ENCODE peak calls at places on chromosomes 4 and X, in five cellular contexts. W is Panc1, Q is MM.1S, C is foreskin keratinocyte, T is cardiac fibroblast. E is an unnamed sample.

GRCh38 chrX:137031517-137032377 is 2.0 kb downstream of the GPR101 start:
- DNase-seq in W (no peak), Q (peak), C (no peak), T (peak), E (peak)

GRCh38 chr4:155780773-155781172 is 22.0 kb downstream of the GUCY1B1 start:
- DNase-seq in W (no peak), Q (no peak), C (no peak), T (peak), E (no peak)

GRCh38 chr4:161799687-161800086 is 364.1 kb downstream of the FSTL5 start:
- DNase-seq in W (no peak), Q (no peak), C (no peak), T (no peak), E (no peak)

GRCh38 chr4:105613326-105613725 is 60.9 kb downstream of the ARHGEF38 start:
- DNase-seq in W (no peak), Q (no peak), C (no peak), T (peak), E (no peak)

GRCh38 chr4:152045781-152046571 is 285.2 kb upstream of the GATB start:
- DNase-seq in W (no peak), Q (no peak), C (peak), T (no peak), E (peak)

GRCh38 chrX:129058405-129058804 is 464.9 kb downstream of the SMARCA1 start:
- DNase-seq in W (no peak), Q (no peak), C (no peak), T (no peak), E (no peak)

GRCh38 chr4:8726344-8726851 is 133.8 kb downstream of the CPZ start:
- DNase-seq in W (no peak), Q (no peak), C (no peak), T (no peak), E (no peak)

GRCh38 chr4:55080174-55080865 is 45.1 kb downstream of the KDR start:
- DNase-seq in W (no peak), Q (no peak), C (no peak), T (no peak), E (no peak)

GRCh38 chrX:133588827-133589226 is 173.5 kb upstream of the GPC4 start:
- DNase-seq in W (no peak), Q (no peak), C (no peak), T (no peak), E (no peak)

GRCh38 chr4:172390341-172390740 is 577.1 kb downstream of the GALNTL6 start:
- DNase-seq in W (no peak), Q (no peak), C (peak), T (no peak), E (no peak)

GRCh38 chr4:123479944-123480343 is 83.3 kb downstream of the SPRY1 start:
- DNase-seq in W (no peak), Q (no peak), C (no peak), T (peak), E (no peak)

GRCh38 chr4:142128529-142128928 is 492.1 kb downstream of the IL15 start:
- DNase-seq in W (no peak), Q (no peak), C (no peak), T (no peak), E (no peak)

GRCh38 chr4:165714650-165715049 is 158.4 kb upstream of the TLL1 start:
- DNase-seq in W (no peak), Q (no peak), C (no peak), T (no peak), E (no peak)

GRCh38 chr4:181860157-181860556 is 383.0 kb upstream of the TENM3 start:
- DNase-seq in W (no peak), Q (no peak), C (no peak), T (peak), E (no peak)

GRCh38 chrX:37405954-37406353 is 56.8 kb downstream of the PRRG1 start:
- DNase-seq in W (no peak), Q (no peak), C (no peak), T (peak), E (no peak)

GRCh38 chr4:74932832-74933561 is at the start of gene PARM1:
- DNase-seq in W (peak), Q (peak), C (peak), T (peak), E (peak)

GRCh38 chr4:82721819-82722423 is 76.7 kb downstream of the SCD5 start:
- DNase-seq in W (peak), Q (peak), C (no peak), T (peak), E (peak)

GRCh38 chr4:165803005-165803404 is 70.0 kb upstream of the TLL1 start:
- DNase-seq in W (no peak), Q (peak), C (no peak), T (no peak), E (no peak)

GRCh38 chr4:184437988-184438774 is 36.2 kb downstream of the IRF2 start:
- DNase-seq in W (no peak), Q (no peak), C (no peak), T (no peak), E (no peak)

GRCh38 chrX:153968754-153969124 is 2.9 kb downstream of the HCFC1 start:
- DNase-seq in W (no peak), Q (peak), C (no peak), T (no peak), E (no peak)

GRCh38 chr4:182240161-182241130 is 2.8 kb upstream of the TENM3 start:
- DNase-seq in W (no peak), Q (no peak), C (peak), T (peak), E (no peak)

GRCh38 chr4:107801766-107802211 is 22.9 kb upstream of the SGMS2 start:
- DNase-seq in W (no peak), Q (no peak), C (peak), T (peak), E (no peak)

GRCh38 chrX:1397001-1397400 is 5.1 kb upstream of the SLC25A6 start:
- DNase-seq in W (no peak), Q (no peak), C (no peak), T (no peak), E (no peak)

GRCh38 chr4:186297013-186297645 is 31.1 kb downstream of the F11 start:
- DNase-seq in W (peak), Q (peak), C (peak), T (peak), E (peak)
- TF ChIP-seq CTCF in W (peak), Q (peak), C (peak), T (peak), E (peak)

DNA sequence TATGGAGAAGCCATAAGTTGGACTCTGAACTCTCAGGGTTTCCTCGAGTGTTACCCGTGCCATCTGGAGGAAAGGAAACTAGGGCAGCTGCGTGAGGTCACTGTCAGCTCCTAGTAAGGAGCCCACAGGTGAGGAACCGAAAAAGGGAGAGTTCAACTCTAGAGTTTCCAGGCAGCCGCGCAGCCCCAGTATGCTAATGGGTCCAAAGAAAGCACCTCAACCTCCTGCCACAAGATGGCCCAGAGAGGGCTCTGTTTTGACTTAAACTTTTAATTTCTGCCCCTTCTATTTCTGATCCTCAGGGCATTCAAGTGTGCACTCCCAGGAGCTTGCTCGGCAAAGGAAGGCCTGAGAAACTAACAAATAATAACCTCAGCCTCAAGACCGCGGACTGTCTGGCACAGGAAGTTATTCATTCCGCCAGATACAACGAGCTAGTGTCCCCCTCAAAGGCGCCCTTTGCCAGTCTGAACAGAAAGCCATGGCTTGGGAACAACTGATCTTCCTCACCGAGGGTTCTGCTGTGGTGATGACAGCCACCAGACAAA is 13.9 kb downstream of the SCARB2 start:
- DNase-seq in W (no peak), Q (peak), C (no peak), T (peak), E (peak)
- TF ChIP-seq CTCF in W (no peak), Q (peak), C (no peak), T (peak), E (peak)

GRCh38 chr4:79820427-79820826 is 252.6 kb downstream of the ANTXR2 start:
- DNase-seq in W (no peak), Q (no peak), C (no peak), T (no peak), E (no peak)
- TF ChIP-seq CTCF in W (no peak), Q (no peak), C (no peak), T (no peak), E (no peak)

GRCh38 chrX:139203681-139204575 is 326.6 kb upstream of the F9 start:
- DNase-seq in W (no peak), Q (peak), C (no peak), T (no peak), E (peak)
- TF ChIP-seq CTCF in W (peak), Q (peak), C (no peak), T (no peak), E (no peak)

GRCh38 chr4:17562157-17562556 is 14.8 kb upstream of the LAP3 start:
- DNase-seq in W (no peak), Q (no peak), C (no peak), T (no peak), E (no peak)
- TF ChIP-seq CTCF in W (no peak), Q (no peak), C (no peak), T (no peak), E (no peak)

GRCh38 chrX:88612870-88613329 is 134.1 kb upstream of the CPXCR1 start:
- DNase-seq in W (peak), Q (peak), C (no peak), T (peak), E (no peak)

GRCh38 chrX:88613338-88613737 is 133.7 kb upstream of the CPXCR1 start:
- DNase-seq in W (no peak), Q (peak), C (no peak), T (peak), E (no peak)
- TF ChIP-seq CTCF in W (peak), Q (peak), C (no peak), T (peak), E (peak)

E was measured in GM13976.